ENCODE peak calls at places on chromosomes 1 and 21, in seven cellular contexts. I is GM12864, Z is right lobe of liver, U is K562, T is GM13977, W is AG04449, M is nephron progenitor cell. V is an unnamed sample.

GRCh38 chr1:167412920-167413319 is 105.4 kb downstream of the CD247 start:
- DNase-seq in U (no peak), W (no peak), M (no peak), I (no peak), Z (no peak), T (no peak), V (no peak)

GRCh38 chr1:73886721-73887120 is 311.3 kb downstream of the LRRIQ3 start:
- DNase-seq in W (no peak), T (no peak), Z (no peak), U (no peak), I (no peak), M (no peak), V (no peak)

GRCh38 chr1:2031546-2032540 is 12.7 kb downstream of the GABRD start:
- DNase-seq in U (no peak), T (no peak), M (no peak), Z (no peak), I (no peak), W (no peak), V (no peak)

GRCh38 chr21:44547656-44548331 is 3.5 kb downstream of the KRTAP10-2 start:
- DNase-seq in U (no peak), I (no peak), Z (no peak), W (no peak), T (no peak), M (no peak), V (no peak)

GRCh38 chr1:93662481-93663190 is 19.0 kb downstream of the BCAR3 start:
- DNase-seq in T (no peak), I (no peak), U (no peak), Z (no peak), W (no peak), M (no peak), V (no peak)

GRCh38 chr1:71706030-71706671 is 576.2 kb downstream of the NEGR1 start:
- DNase-seq in I (no peak), W (no peak), U (no peak), T (no peak), M (no peak), Z (no peak), V (no peak)

GRCh38 chr1:225700164-225700740 is 47.3 kb upstream of the ENAH start:
- DNase-seq in T (no peak), I (no peak), M (no peak), Z (no peak), U (no peak), W (peak), V (no peak)

GRCh38 chr1:22507582-22507981 is 55.7 kb upstream of the EPHA8 start:
- DNase-seq in M (peak), W (no peak), U (no peak), T (no peak), Z (no peak), I (no peak), V (no peak)

GRCh38 chr1:52825868-52826267 is 16.7 kb upstream of the ZYG11A start:
- DNase-seq in T (peak), W (no peak), U (no peak), Z (no peak), I (no peak), M (no peak), V (no peak)

GRCh38 chr1:38088366-38088765 is 41.8 kb upstream of the POU3F1 start:
- DNase-seq in I (no peak), Z (no peak), W (no peak), U (no peak), M (no peak), T (no peak), V (no peak)

GRCh38 chr1:246166841-246167240 is 340.2 kb downstream of the SMYD3 start:
- DNase-seq in T (no peak), I (no peak), Z (no peak), U (no peak), M (no peak), W (no peak), V (no peak)

GRCh38 chr1:211637066-211637465 is 38.4 kb downstream of the NEK2 start:
- DNase-seq in I (no peak), T (no peak), W (no peak), U (no peak), M (no peak), Z (peak), V (no peak)

GRCh38 chr1:75745276-75745675 is 20.8 kb downstream of the ACADM start:
- DNase-seq in Z (no peak), U (no peak), W (no peak), I (no peak), T (no peak), M (no peak), V (no peak)

GRCh38 chr21:46111857-46112730 is 14.2 kb downstream of the COL6A2 start:
- DNase-seq in I (no peak), U (no peak), W (no peak), T (no peak), M (no peak), Z (peak), V (peak)

GRCh38 chr1:203406446-203407045 is 55.6 kb upstream of the FMOD start:
- DNase-seq in M (no peak), W (no peak), U (no peak), Z (no peak), T (no peak), I (no peak), V (no peak)

GRCh38 chr1:116986531-116987255 is 14.9 kb upstream of the CD101 start:
- DNase-seq in U (peak), M (no peak), I (no peak), W (no peak), T (no peak), Z (no peak), V (no peak)

GRCh38 chr1:27192039-27192529 is 37.2 kb upstream of the SLC9A1 start:
- DNase-seq in U (peak), W (no peak), Z (peak), T (no peak), I (no peak), M (no peak), V (no peak)

GRCh38 chr1:180544050-180544449 is 14.7 kb upstream of the OVAAL start:
- DNase-seq in W (no peak), U (no peak), T (no peak), I (no peak), Z (peak), M (no peak), V (no peak)

DNA sequence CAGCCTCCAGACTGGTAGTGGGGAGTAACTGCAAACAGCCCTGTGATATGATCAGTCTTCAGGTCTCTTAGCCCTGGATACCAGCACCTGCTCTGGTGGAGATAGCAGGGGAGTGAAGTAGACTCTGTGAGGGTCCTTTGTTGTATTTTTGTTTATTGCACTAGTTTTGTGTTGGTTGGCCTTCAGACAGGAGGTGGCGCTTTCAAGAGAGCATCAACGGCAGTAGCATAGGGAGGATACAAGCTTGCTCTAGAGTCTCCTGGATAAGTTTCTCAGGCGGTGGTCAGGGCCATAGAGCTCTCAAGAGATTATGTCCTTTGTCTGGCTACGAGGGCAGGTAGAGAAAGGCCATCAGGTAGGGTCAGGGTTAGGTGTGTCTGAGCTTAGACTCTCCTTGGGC is 116.4 kb downstream of the USH2A start:
- DNase-seq in I (no peak), U (no peak), M (no peak), Z (no peak), W (no peak), T (no peak), V (no peak)
- TF ChIP-seq CTCF in I (no peak), U (no peak), M (no peak), Z (no peak), W (no peak), T (no peak), V (no peak)

GRCh38 chr1:58431847-58432246 is 114.7 kb downstream of the OMA1 start:
- DNase-seq in W (no peak), T (no peak), M (no peak), U (no peak), Z (no peak), I (no peak), V (no peak)

GRCh38 chr1:58434587-58434986 is 111.9 kb downstream of the OMA1 start:
- DNase-seq in U (no peak), M (no peak), I (no peak), W (no peak), Z (no peak), T (no peak), V (no peak)

GRCh38 chr1:58434181-58434580 is 112.3 kb downstream of the OMA1 start:
- DNase-seq in M (no peak), W (no peak), I (no peak), T (no peak), Z (no peak), U (no peak), V (no peak)

GRCh38 chr1:58430355-58431335 is 115.9 kb downstream of the OMA1 start:
- DNase-seq in Z (no peak), W (no peak), M (no peak), I (no peak), U (no peak), T (no peak), V (no peak)

GRCh38 chr1:58432813-58433668 is 113.5 kb downstream of the OMA1 start:
- DNase-seq in W (peak), U (no peak), I (no peak), T (peak), Z (no peak), M (peak), V (peak)
- TF ChIP-seq CTCF in W (peak), U (no peak), I (no peak), T (peak), Z (no peak), M (no peak), V (no peak)

GRCh38 chr1:107318932-107319331 is 178.1 kb downstream of the NTNG1 start:
- DNase-seq in Z (no peak), I (no peak), M (no peak), U (no peak), T (no peak), W (no peak), V (peak)
- TF ChIP-seq CTCF in Z (no peak), I (peak), M (no peak), U (no peak), T (no peak), W (no peak), V (no peak)

GRCh38 chr1:234478481-234479309 is at the start of gene TARBP1:
- DNase-seq in U (peak), W (no peak), M (peak), I (no peak), Z (peak), T (peak), V (peak)
- TF ChIP-seq CTCF in U (peak), W (peak), M (no peak), I (peak), Z (no peak), T (peak), V (no peak)

GRCh38 chr1:31478167-31478566 is 65.2 kb downstream of the SERINC2 start:
- DNase-seq in Z (no peak), T (no peak), W (no peak), M (no peak), I (no peak), U (no peak), V (no peak)

GRCh38 chr1:31476891-31477846 is 64.2 kb downstream of the SERINC2 start:
- DNase-seq in W (no peak), I (no peak), M (no peak), Z (no peak), U (no peak), T (no peak), V (no peak)

GRCh38 chr1:31482478-31483011 is 69.5 kb downstream of the SERINC2 start:
- DNase-seq in W (no peak), U (no peak), M (no peak), I (no peak), T (no peak), Z (no peak), V (no peak)

GRCh38 chr1:31483012-31483946 is 70.3 kb downstream of the SERINC2 start:
- DNase-seq in W (peak), I (no peak), M (no peak), T (peak), U (no peak), Z (no peak), V (no peak)

GRCh38 chr1:31479801-31480200 is 66.8 kb downstream of the SERINC2 start:
- DNase-seq in T (no peak), I (no peak), M (no peak), Z (no peak), U (no peak), W (no peak), V (no peak)
- TF ChIP-seq CTCF in T (no peak), I (no peak), M (no peak), Z (no peak), U (no peak), W (no peak), V (no peak)

DNA sequence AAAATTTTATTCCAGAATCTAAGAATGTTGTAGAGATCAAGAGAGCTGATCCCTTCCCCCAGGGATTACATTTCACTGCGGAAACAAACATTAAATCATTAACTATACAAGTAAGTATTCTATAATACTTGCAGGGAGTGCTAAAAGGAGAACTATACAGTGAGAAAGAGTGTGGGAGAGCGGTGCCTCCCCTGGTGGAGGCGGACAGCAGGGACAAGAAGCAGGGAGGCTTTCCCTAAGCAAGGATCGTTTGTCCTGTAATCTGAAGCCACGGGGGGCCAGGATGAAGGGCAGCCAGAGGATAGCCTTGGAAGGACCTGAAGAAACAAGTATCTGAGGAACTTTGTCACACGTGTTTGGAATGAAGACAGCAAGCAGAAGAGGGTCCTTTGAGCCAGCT is 40.1 kb downstream of the SLC9C2 start:
- DNase-seq in Z (no peak), M (peak), T (no peak), W (no peak), I (no peak), U (no peak), V (no peak)
- TF ChIP-seq CTCF in Z (no peak), M (no peak), T (no peak), W (no peak), I (no peak), U (peak), V (no peak)

DNA sequence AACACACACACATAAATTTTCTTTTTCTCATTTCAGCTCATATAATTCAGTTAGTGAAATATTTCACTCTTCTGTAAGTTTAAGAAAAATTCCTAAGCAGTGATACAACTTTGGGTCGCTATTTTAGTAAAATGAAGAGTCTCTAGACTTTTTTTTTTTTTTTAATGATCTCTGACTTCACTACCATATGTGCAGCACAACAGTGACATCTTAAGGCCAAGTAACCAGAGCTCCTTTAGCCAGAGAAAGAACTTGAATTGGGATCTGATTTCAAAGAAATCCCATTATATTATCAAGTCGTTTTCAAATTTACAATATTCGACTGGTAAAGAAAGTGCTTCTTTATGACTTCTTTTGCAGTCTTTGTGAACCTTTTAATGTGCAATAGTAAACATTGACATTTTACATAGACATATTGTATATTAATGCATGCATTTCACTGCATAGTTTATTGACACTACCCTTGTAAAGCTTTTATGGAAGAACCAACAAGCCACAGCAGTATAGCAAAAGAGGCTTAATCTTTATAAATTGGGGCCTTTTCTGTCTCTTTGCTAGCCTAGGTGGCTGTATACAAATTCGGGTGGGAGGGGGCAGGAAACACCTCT is 62.2 kb downstream of the LRRC40 start:
- DNase-seq in W (peak), T (no peak), U (no peak), I (no peak), M (no peak), Z (no peak), V (no peak)
- TF ChIP-seq CTCF in W (peak), T (no peak), U (no peak), I (no peak), M (no peak), Z (peak), V (no peak)

GRCh38 chr1:49225464-49225863 is 448.8 kb upstream of the BEND5 start:
- DNase-seq in M (no peak), I (no peak), W (no peak), T (no peak), U (no peak), Z (no peak), V (no peak)

GRCh38 chr1:49229555-49229954 is 452.9 kb upstream of the BEND5 start:
- DNase-seq in Z (no peak), T (no peak), M (no peak), I (no peak), U (no peak), W (no peak), V (no peak)

DNA sequence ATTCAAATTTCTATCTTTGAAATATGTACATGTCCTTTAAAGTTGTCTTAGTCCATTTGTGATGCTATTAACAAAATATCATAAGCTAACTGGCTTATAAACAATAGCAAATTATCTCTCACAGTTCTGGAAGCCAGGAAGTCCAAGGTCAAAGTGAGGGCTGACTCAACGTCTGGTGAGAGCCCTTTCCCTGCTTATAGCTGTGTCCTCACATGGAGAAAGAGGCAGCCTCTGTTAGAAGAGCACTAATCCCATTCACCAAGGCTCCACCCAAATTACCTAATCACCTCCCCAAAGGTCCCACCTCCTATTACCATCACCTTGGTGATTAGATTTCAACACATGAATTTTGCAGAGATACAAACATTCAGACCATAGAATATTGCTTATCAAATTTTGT is 450.1 kb upstream of the BEND5 start:
- DNase-seq in I (no peak), Z (no peak), W (no peak), M (no peak), U (no peak), T (no peak), V (no peak)
- TF ChIP-seq CTCF in I (no peak), Z (no peak), W (no peak), M (no peak), U (no peak), T (no peak), V (no peak)

DNA sequence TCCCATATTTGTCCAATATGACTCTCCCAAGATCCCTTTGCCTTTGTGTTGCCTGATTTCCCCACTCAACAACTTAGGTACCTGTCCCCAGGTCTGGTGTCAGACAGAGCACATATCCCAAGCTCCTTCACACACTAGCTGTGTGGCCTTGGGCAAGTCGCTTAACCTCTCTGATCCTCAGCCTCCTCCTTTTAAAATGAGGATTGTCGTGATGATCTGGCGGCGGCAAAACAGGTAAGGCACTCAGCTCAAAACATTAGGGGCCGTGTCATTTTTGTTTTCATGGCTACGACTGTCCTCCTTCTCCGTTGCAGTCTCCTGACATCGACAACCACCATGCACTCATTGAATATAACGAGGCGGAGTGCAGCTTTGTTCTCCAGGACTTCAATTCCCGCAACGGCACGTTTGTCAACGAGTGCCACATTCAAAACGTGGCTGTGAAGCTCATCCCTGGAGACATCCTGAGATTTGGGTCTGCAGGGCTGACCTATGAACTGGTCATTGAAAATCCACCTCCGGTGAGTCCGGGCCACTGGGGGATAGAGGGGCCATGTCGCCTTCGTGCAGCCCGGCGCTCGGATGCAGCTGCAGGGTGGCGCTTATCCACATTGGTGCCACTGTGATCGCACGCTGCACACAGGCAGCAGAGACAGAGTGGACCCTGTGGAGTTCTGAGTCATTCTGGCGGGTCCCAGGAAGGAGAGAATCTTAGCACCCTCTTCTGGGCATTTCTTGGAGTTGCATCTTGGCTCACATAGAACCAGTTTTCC is 25.2 kb downstream of the FHAD1 start:
- DNase-seq in U (peak), M (peak), I (no peak), T (peak), W (peak), Z (no peak), V (peak)
- TF ChIP-seq CTCF in U (peak), M (peak), I (peak), T (peak), W (peak), Z (peak), V (peak)

GRCh38 chr1:34866762-34867109 is 7.2 kb upstream of the SMIM12 start:
- DNase-seq in M (no peak), W (no peak), Z (no peak), I (no peak), U (no peak), T (no peak), V (no peak)
- TF ChIP-seq CTCF in M (no peak), W (no peak), Z (no peak), I (no peak), U (no peak), T (no peak), V (no peak)

V was measured in endothelial cell.